ENCODE peak calls at places on chromosome 12, in six cellular contexts. V, M, L, E, I and U are unnamed samples.

GRCh38 chr12:47832263-47832933 is 12.7 kb upstream of the HDAC7 start:
- DNase-seq in V (no peak), M (no peak), L (no peak), E (no peak), I (no peak), U (no peak)

GRCh38 chr12:22360772-22361171 is 26.3 kb upstream of the ST8SIA1 start:
- DNase-seq in V (no peak), M (no peak), L (no peak), E (no peak), I (no peak), U (no peak)

GRCh38 chr12:45768194-45768593 is 38.7 kb downstream of the ARID2 start:
- DNase-seq in V (no peak), M (no peak), L (no peak), E (no peak), I (no peak), U (no peak)

GRCh38 chr12:22271036-22271435 is 63.5 kb downstream of the ST8SIA1 start:
- DNase-seq in V (no peak), M (peak), L (no peak), E (no peak), I (no peak), U (no peak)

GRCh38 chr12:130649646-130650045 is 66.5 kb downstream of the RIMBP2 start:
- DNase-seq in V (no peak), M (no peak), L (no peak), E (no peak), I (no peak), U (no peak)

GRCh38 chr12:54660320-54660962 is 12.3 kb upstream of the DCD start:
- DNase-seq in V (no peak), M (no peak), L (no peak), E (no peak), I (no peak), U (no peak)

GRCh38 chr12:124680863-124681778 is 113.7 kb upstream of the NCOR2 start:
- DNase-seq in V (peak), M (peak), L (peak), E (peak), I (peak), U (peak)

GRCh38 chr12:114476159-114476558 is 70.2 kb upstream of the TBX5 start:
- DNase-seq in V (peak), M (peak), L (no peak), E (no peak), I (no peak), U (peak)

GRCh38 chr12:46264057-46264456 is 4.8 kb downstream of the SLC38A1 start:
- DNase-seq in V (no peak), M (no peak), L (no peak), E (no peak), I (no peak), U (no peak)

GRCh38 chr12:78961171-78961570 is 96.6 kb downstream of the SYT1 start:
- DNase-seq in V (no peak), M (no peak), L (no peak), E (no peak), I (no peak), U (no peak)

GRCh38 chr12:78964521-78964920 is 99.9 kb downstream of the SYT1 start:
- DNase-seq in V (no peak), M (no peak), L (no peak), E (no peak), I (no peak), U (no peak)

GRCh38 chr12:78966926-78967325 is 102.4 kb downstream of the SYT1 start:
- DNase-seq in V (no peak), M (no peak), L (no peak), E (no peak), I (no peak), U (no peak)

GRCh38 chr12:78966062-78966461 is 101.5 kb downstream of the SYT1 start:
- DNase-seq in V (no peak), M (no peak), L (no peak), E (no peak), I (no peak), U (no peak)

DNA sequence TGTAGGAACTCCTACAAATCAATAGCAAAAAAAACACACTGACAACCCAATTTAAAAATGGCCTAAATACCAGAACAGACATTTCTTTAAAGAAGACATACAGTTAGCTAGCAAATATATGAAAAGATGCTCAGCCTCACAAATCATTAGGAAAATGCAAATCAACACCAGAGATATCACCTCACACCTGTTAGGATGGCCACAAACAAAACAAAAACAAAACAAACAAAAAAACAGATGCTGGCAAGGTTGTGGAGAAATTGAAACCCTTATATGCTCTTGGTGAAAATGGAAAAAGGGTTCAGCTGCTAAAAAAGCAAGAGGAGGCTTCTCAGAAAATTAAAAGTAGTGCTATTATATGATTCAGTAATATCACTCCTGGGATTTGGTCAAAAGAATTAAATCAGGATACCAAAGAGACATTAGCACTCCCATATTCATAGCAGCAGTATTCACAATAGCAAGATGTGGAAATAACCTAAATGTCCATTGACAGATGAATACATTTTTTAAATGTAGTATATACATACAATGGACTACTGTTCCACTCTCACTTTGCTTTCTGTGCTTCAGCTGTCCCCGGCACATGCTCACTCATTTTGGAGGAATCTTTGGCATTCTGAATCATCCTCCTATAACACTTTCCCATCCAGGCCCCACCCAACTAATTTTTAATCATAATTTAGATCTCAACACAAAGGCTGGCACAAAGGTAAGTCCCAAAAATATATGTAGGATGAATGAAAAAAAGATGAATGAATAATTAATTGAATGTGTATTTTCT is 99.1 kb downstream of the SYT1 start:
- DNase-seq in V (peak), M (no peak), L (no peak), E (no peak), I (no peak), U (no peak)
- TF ChIP-seq MAX in V (peak), M (no peak), L (no peak), E (no peak), I (no peak), U (no peak)

GRCh38 chr12:96907681-96908163 is 665 bp downstream of the NEDD1 start:
- DNase-seq in V (no peak), M (peak), L (no peak), E (no peak), I (peak), U (peak)
- TF ChIP-seq MAX in V (no peak), M (no peak), L (no peak), E (no peak), I (no peak), U (peak)

GRCh38 chr12:92421701-92422100 is 276.1 kb upstream of the BTG1 start:
- DNase-seq in V (no peak), M (peak), L (no peak), E (no peak), I (no peak), U (no peak)
- TF ChIP-seq MAX in V (no peak), M (no peak), L (no peak), E (no peak), I (no peak), U (no peak)

GRCh38 chr12:40733871-40734270 is 41.6 kb downstream of the CNTN1 start:
- DNase-seq in V (no peak), M (no peak), L (no peak), E (no peak), I (no peak), U (no peak)
- TF ChIP-seq MAX in V (no peak), M (no peak), L (no peak), E (no peak), I (no peak), U (no peak)

GRCh38 chr12:127284870-127285431 is 982.0 kb upstream of the TMEM132C start:
- DNase-seq in V (no peak), M (no peak), L (no peak), E (no peak), I (no peak), U (no peak)
- TF ChIP-seq MAX in V (no peak), M (no peak), L (no peak), E (no peak), I (no peak), U (no peak)

GRCh38 chr12:20188930-20189653 is 179.2 kb upstream of the PDE3A start:
- DNase-seq in V (no peak), M (no peak), L (no peak), E (no peak), I (no peak), U (no peak)
- TF ChIP-seq MAX in V (no peak), M (no peak), L (no peak), E (no peak), I (no peak), U (no peak)

GRCh38 chr12:66516133-66516532 is 162.7 kb downstream of the GRIP1 start:
- DNase-seq in V (no peak), M (no peak), L (no peak), E (no peak), I (peak), U (peak)
- TF ChIP-seq MAX in V (no peak), M (no peak), L (no peak), E (no peak), I (no peak), U (no peak)

DNA sequence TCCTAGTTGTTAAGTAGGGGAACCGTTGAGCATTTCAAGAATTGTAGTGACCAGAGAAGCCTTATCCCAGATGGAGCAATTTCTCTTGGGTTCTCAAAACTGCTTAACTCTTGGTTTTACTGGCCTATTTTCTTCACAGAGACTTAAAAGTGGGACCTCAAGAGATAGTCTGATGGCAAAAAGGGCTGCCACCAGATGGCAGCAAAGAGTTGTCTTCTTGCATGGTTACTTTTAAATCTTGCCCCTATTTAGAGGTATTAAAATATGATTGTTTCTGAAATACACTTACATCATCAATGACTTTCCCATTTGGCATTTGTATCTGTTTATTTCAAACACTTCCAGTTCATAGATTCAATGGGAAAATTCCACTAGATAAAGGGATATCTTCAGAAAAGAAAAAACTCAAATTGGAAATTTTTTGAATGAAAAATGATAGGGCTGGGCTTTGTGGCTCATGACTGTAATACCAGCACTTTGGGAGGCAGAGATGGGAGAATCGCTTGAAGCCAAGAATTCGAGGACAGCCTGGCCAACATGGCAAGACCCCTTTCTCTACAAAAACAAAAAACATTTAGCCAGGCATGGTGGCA is 69.9 kb upstream of the CNTN1 start:
- DNase-seq in V (peak), M (peak), L (no peak), E (peak), I (peak), U (peak)
- TF ChIP-seq MAX in V (no peak), M (no peak), L (no peak), E (no peak), I (no peak), U (no peak)